ENCODE peak calls at places on chromosomes 4 and X, in four cellular contexts. M is stomach; Q is cardiac muscle cell; G is CD4-positive, alpha-beta memory T cell. P is an unnamed sample.

GRCh38 chr4:891747-892146 is 40.4 kb downstream of the GAK start:
- DNase-seq in M (no peak), Q (peak), G (no peak), P (peak)

GRCh38 chr4:123939621-123940020 is 543.0 kb downstream of the SPRY1 start:
- DNase-seq in M (no peak), Q (peak), G (no peak), P (no peak)

GRCh38 chr4:52059372-52059771 is 8.3 kb downstream of the SPATA18 start:
- DNase-seq in M (peak), Q (peak), G (no peak), P (no peak)

GRCh38 chr4:17336524-17336941 is 175.4 kb downstream of the QDPR start:
- DNase-seq in M (no peak), Q (peak), G (peak), P (peak)

GRCh38 chr4:106659386-106659785 is 290.8 kb upstream of the GIMD1 start:
- DNase-seq in M (no peak), Q (peak), G (no peak), P (no peak)

GRCh38 chr4:162061214-162061613 is 102.6 kb downstream of the FSTL5 start:
- DNase-seq in M (no peak), Q (no peak), G (no peak), P (no peak)

GRCh38 chr4:106444557-106444956 is 76.0 kb upstream of the GIMD1 start:
- DNase-seq in M (no peak), Q (no peak), G (no peak), P (no peak)

GRCh38 chrX:19195243-19195610 is 73.0 kb upstream of the ADGRG2 start:
- DNase-seq in M (no peak), Q (no peak), G (no peak), P (no peak)

GRCh38 chrX:38192007-38192625 is 28.6 kb downstream of the SRPX start:
- DNase-seq in M (peak), Q (no peak), G (no peak), P (no peak)

GRCh38 chr4:77433102-77433733 is 172.4 kb upstream of the CXCL13 start:
- DNase-seq in M (no peak), Q (peak), G (peak), P (peak)

GRCh38 chr4:150874386-150875226 is 140.5 kb downstream of the LRBA start:
- DNase-seq in M (no peak), Q (peak), G (no peak), P (no peak)

GRCh38 chrX:9902651-9903050 is 64.5 kb upstream of the CLDN34 start:
- DNase-seq in M (no peak), Q (no peak), G (no peak), P (no peak)

GRCh38 chrX:4277122-4277521 is 563.7 kb upstream of the PRKX start:
- DNase-seq in M (no peak), Q (no peak), G (no peak), P (peak)

GRCh38 chrX:149487292-149487691 is 17.8 kb downstream of the IDS start:
- DNase-seq in M (no peak), Q (no peak), G (no peak), P (no peak)

GRCh38 chrX:11792461-11793421 is 34.7 kb downstream of the MSL3 start:
- DNase-seq in M (peak), Q (peak), G (peak), P (peak)

GRCh38 chr4:186820371-186820990 is 96.8 kb upstream of the FAT1 start:
- DNase-seq in M (no peak), Q (peak), G (no peak), P (no peak)

GRCh38 chrX:41382699-41383645 is 49.0 kb downstream of the DDX3X start:
- DNase-seq in M (no peak), Q (peak), G (peak), P (peak)

GRCh38 chr4:170057851-170058250 is 31.7 kb upstream of the MFAP3L start:
- DNase-seq in M (no peak), Q (peak), G (no peak), P (no peak)

GRCh38 chrX:9416562-9417319 is 48.1 kb upstream of the TBL1X start:
- DNase-seq in M (no peak), Q (peak), G (no peak), P (no peak)

GRCh38 chrX:49947778-49948177 is 25.4 kb downstream of the CLCN5 start:
- DNase-seq in M (no peak), Q (no peak), G (no peak), P (no peak)

GRCh38 chrX:41602946-41603345 is 85.8 kb upstream of the GPR34 start:
- DNase-seq in M (no peak), Q (peak), G (no peak), P (no peak)

GRCh38 chrX:25125483-25125882 is 109.7 kb upstream of the ARX start:
- DNase-seq in M (no peak), Q (no peak), G (no peak), P (no peak)

GRCh38 chr4:67750691-67751090 is 3.5 kb downstream of the GNRHR start:
- DNase-seq in M (no peak), Q (no peak), G (no peak), P (no peak)

GRCh38 chrX:71191253-71191652 is 31.8 kb upstream of the GJB1 start:
- DNase-seq in M (no peak), Q (no peak), G (no peak), P (no peak)

GRCh38 chrX:44314259-44314734 is 29.2 kb downstream of the EFHC2 start:
- DNase-seq in M (peak), Q (peak), G (peak), P (peak)

GRCh38 chr4:152010680-152011079 is 249.9 kb upstream of the GATB start:
- DNase-seq in M (no peak), Q (no peak), G (peak), P (peak)

GRCh38 chr4:176534566-176534965 is 214.8 kb downstream of the SPCS3 start:
- DNase-seq in M (no peak), Q (peak), G (no peak), P (no peak)

GRCh38 chr4:152118108-152118507 is 357.3 kb upstream of the GATB start:
- DNase-seq in M (no peak), Q (no peak), G (no peak), P (peak)

GRCh38 chr4:184937030-184937710 is 81.1 kb upstream of the HELT start:
- DNase-seq in M (no peak), Q (no peak), G (no peak), P (no peak)

GRCh38 chr4:5199142-5199541 is 147.9 kb downstream of the STK32B start:
- DNase-seq in M (no peak), Q (no peak), G (no peak), P (no peak)
- H3K4me3 ChIP-seq in M (no peak), Q (no peak), G (no peak), P (no peak)

DNA sequence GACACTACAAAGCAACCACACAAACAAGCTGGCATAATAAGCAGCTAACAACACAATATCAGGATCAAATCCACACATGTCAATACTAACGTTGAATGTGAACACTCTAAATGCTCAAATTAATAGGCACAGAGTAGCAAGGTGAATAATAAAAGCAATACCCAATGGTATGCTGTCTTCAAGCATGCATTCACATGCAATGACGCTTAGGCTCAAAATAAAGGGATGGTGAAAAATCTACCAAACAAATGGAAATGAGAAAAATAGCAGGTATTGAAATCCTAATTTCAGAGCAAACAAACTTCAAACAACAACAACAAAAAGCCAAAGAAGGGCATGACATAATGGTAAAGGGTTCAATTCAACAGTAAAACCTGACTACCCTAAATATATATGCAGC is 74.0 kb upstream of the FAM47B start:
- DNase-seq in M (no peak), Q (no peak), G (no peak), P (no peak)
- H3K4me3 ChIP-seq in M (no peak), Q (no peak), G (no peak), P (no peak)

DNA sequence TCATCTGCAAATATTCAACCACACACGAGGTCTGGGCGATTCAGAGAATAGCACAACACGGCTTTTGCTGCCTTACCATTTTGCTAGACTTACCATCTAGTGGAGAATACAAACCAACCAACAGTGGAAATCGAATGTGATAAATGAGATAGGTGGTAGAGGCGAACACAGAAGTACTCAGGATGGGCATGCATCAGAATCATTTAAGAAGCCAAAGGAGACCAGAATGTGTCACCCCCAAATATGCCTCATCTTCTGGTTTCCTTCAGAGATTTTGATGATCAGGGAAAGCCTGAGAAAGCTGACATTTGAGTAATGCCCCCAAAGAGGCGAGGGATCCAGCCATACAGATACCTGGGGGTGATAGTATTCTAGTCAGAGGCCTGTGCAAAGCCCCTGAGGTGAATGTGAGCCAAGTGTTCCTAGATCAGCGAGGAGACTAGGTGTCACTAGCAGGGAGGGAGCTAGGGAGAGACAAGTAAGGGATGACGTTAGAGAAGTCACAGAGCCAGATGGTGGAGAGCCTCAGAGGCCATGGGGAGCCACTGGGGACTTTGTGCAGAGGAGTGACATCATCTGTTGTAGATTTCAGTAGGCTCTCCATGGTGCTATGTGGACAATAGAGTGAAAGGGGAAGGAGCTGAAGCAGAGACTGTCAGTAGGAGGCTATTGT is 1.7 kb downstream of the MTMR1 start:
- DNase-seq in M (no peak), Q (no peak), G (peak), P (no peak)
- H3K4me3 ChIP-seq in M (no peak), Q (no peak), G (no peak), P (peak)

GRCh38 chr4:81724925-81725329 is 253.2 kb upstream of the RASGEF1B start:
- DNase-seq in M (peak), Q (peak), G (peak), P (peak)

GRCh38 chr4:81722229-81722900 is 250.7 kb upstream of the RASGEF1B start:
- DNase-seq in M (peak), Q (no peak), G (no peak), P (no peak)

GRCh38 chr4:81723044-81723884 is 251.6 kb upstream of the RASGEF1B start:
- DNase-seq in M (no peak), Q (no peak), G (no peak), P (no peak)

DNA sequence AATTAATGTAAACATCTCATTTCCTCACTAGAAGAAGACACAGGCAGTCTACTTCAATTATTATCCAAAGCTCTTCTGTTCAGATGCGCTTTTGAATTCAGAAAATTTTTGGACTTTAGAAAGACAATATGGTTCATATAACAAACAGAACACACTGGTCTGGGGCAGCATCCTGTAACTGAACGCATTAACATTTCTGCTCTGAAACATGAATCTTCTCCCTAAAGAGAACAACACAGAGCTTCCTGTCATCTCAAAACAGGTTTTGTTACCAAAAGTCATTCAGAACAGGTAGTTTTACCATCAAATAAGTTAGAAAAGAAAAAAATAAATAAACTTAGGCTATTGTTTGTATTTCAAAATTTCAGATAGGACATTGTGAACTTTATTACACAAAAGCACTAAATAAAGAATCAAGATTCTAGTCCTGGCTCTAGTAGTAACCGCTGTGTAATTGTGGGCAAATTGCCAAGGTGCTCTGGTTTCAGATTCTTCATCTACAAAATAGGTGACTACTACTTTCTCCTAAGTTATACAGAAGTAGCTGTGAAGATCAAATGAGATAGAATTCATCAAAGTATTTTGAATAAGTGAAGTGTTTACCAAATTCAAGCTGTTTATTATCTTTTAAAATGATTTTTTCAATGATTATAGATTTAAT is 252.3 kb upstream of the RASGEF1B start:
- DNase-seq in M (peak), Q (peak), G (peak), P (no peak)
- H3K4me3 ChIP-seq in M (no peak), Q (no peak), G (no peak), P (no peak)

GRCh38 chrX:129653181-129653984 is 1.4 kb downstream of the APLN start:
- DNase-seq in M (peak), Q (no peak), G (no peak), P (no peak)
- H3K4me3 ChIP-seq in M (peak), Q (no peak), G (no peak), P (no peak)

DNA sequence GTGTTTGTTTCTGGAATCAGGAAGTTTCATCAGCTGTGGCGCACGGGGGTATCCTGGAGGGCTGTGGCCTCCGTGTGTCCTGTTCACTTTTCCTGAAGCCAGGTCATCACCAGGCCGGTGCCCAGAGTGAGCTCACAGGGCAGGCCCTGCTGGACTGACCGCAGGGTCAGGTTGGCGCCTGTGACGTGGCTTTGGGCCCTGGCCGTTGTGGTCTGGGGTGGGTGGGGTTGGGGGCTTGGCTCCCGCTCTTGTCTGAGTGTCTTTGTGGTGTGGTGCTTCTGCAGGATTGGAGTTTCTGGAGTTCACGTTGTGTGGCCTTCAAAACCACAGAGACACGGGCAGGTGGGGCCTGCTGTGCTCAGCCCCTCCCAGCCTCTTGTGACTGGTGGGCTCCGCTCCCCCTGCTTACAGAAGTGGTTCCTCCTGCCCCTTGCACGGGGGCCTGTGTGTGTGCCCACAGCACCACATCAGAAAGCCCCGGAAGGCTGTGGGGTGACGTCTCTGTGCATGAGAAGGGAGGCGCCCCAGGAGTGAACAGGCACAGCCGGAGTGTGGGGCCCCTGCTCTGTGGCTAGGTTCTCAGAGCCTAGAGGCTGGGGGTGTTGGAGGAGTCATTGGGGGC is 9.5 kb downstream of the RGS12 start:
- DNase-seq in M (peak), Q (no peak), G (peak), P (peak)
- H3K4me3 ChIP-seq in M (no peak), Q (no peak), G (peak), P (no peak)

DNA sequence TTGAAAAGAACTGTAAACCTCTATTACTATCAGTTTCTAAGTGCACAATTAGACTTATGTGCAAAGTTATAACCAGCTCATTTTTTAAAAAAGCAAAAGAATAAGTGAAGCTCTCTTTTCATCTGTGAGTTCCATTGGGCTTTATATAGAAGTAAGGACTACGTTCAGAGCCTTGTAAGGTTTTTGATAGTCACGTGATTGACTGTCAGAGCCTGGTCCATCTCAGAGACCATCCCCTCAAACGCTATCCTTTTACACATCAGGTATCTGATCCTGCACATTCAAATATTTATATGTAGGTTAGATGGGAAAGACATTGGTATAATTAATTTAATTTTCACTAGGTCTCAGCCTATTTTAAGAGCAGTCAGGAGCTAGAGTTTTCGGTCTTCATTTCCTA is 279.3 kb downstream of the INPP4B start:
- DNase-seq in M (no peak), Q (no peak), G (peak), P (no peak)
- H3K4me3 ChIP-seq in M (peak), Q (no peak), G (peak), P (no peak)

GRCh38 chrX:46180258-46180687 is 364.9 kb downstream of the ZNF674 start:
- DNase-seq in M (no peak), Q (peak), G (no peak), P (peak)
- H3K4me3 ChIP-seq in M (no peak), Q (no peak), G (no peak), P (no peak)

DNA sequence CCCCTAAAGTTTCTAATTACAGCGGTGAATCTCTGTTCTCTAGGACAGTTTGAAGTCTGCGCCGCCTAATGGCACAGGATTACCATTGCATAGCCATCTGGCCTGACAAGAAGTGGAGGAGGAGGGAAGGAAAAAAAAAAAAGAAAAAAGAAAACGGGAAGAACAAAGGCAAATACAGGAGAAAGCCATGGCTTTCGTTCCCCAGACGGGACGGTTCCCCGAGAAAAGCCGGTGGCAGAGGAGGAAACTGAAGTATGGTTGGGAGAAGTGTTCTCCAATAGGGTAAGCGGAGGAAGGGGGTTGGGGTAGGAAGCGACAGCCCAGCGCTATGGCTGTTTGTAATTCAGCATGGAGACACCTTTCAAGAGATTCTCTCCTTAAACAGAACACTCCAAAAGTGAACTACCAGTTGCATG is 80.8 kb downstream of the HMGN5 start:
- DNase-seq in M (peak), Q (peak), G (peak), P (peak)
- H3K4me3 ChIP-seq in M (peak), Q (peak), G (peak), P (peak)

P was measured in Jurkat, Clone E6-1.